ENCODE peak calls at places on chromosomes 6 and 20, in ten cellular contexts. M is fibroblast of the conjunctiva, H is posterior vena cava, W is D721Med, C is kidney, V is H4, F is GM18507, S is GM12865, U is cardiac septum, Q is right cardiac atrium. Z is an unnamed sample.

GRCh38 chr20:35172434-35172806 is 548 bp downstream of the PROCR start:
- DNase-seq in M (no peak), H (no peak), W (no peak), C (no peak), V (no peak), F (no peak), S (no peak), U (no peak), Q (no peak), Z (no peak)

GRCh38 chr6:35067234-35067633 is 73.9 kb downstream of the TCP11 start:
- DNase-seq in M (no peak), H (no peak), W (no peak), C (peak; percentile 43), V (no peak), F (no peak), S (no peak), U (no peak), Q (no peak), Z (no peak)

GRCh38 chr20:32970115-32970972 is 33.9 kb downstream of the SUN5 start:
- DNase-seq in M (no peak), H (peak; percentile 60), W (no peak), C (peak; percentile 42), V (no peak), F (no peak), S (no peak), U (no peak), Q (no peak), Z (no peak)

GRCh38 chr6:151179321-151179720 is 60.4 kb upstream of the AKAP12 start:
- DNase-seq in M (peak; percentile 33), H (no peak), W (no peak), C (no peak), V (peak; percentile 66), F (no peak), S (no peak), U (no peak), Q (no peak), Z (no peak)

GRCh38 chr20:59756241-59756640 is 151.9 kb downstream of the PHACTR3 start:
- DNase-seq in M (no peak), H (no peak), W (no peak), C (no peak), V (no peak), F (no peak), S (no peak), U (no peak), Q (no peak), Z (no peak)

GRCh38 chr20:63913768-63914167 is 18.8 kb downstream of the DNAJC5 start:
- DNase-seq in M (no peak), H (no peak), W (no peak), C (no peak), V (no peak), F (no peak), S (no peak), U (no peak), Q (no peak), Z (no peak)

GRCh38 chr20:59678286-59678685 is 73.9 kb downstream of the PHACTR3 start:
- DNase-seq in M (no peak), H (no peak), W (no peak), C (no peak), V (no peak), F (no peak), S (no peak), U (no peak), Q (no peak), Z (peak; percentile 30)

GRCh38 chr6:376823-377571 is 14.6 kb upstream of the IRF4 start:
- DNase-seq in M (no peak), H (no peak), W (no peak), C (peak; percentile 47), V (no peak), F (no peak), S (no peak), U (no peak), Q (no peak), Z (no peak)

GRCh38 chr20:2652724-2653510 is 485 bp downstream of the NOP56 start:
- DNase-seq in M (no peak), H (no peak), W (no peak), C (no peak), V (no peak), F (no peak), S (peak; percentile 72), U (peak; percentile 78), Q (peak; percentile 79), Z (peak; percentile 74)

GRCh38 chr6:167827588-167828324 is 1.0 kb downstream of the AFDN start:
- DNase-seq in M (no peak), H (peak; percentile 81), W (no peak), C (peak; percentile 83), V (no peak), F (peak; percentile 14), S (peak; percentile 48), U (peak; percentile 76), Q (peak; percentile 81), Z (peak; percentile 63)

GRCh38 chr6:64062960-64063683 is 427.5 kb downstream of the PHF3 start:
- DNase-seq in M (no peak), H (no peak), W (no peak), C (no peak), V (no peak), F (no peak), S (no peak), U (no peak), Q (no peak), Z (no peak)

GRCh38 chr20:46112430-46113020 is 5.6 kb upstream of the CD40 start:
- DNase-seq in M (no peak), H (peak; percentile 53), W (no peak), C (no peak), V (no peak), F (no peak), S (no peak), U (no peak), Q (no peak), Z (no peak)

GRCh38 chr6:582370-582769 is 74.5 kb downstream of the HUS1B start:
- DNase-seq in M (no peak), H (no peak), W (no peak), C (no peak), V (no peak), F (no peak), S (no peak), U (no peak), Q (no peak), Z (no peak)

GRCh38 chr6:169076240-169076639 is 177.4 kb downstream of the THBS2 start:
- DNase-seq in M (no peak), H (no peak), W (no peak), C (no peak), V (no peak), F (no peak), S (no peak), U (no peak), Q (no peak), Z (no peak)

GRCh38 chr20:53778041-53778516 is 184.4 kb upstream of the ZNF217 start:
- DNase-seq in M (no peak), H (no peak), W (no peak), C (no peak), V (no peak), F (no peak), S (no peak), U (no peak), Q (no peak), Z (no peak)